ENCODE peak calls at places on chromosomes 13 and 19, in four cellular contexts. A is uterus, W is PC-3, N is K562. F is an unnamed sample.

GRCh38 chr19:46875234-46875633 is 14.4 kb downstream of the ARHGAP35 start:
- DNase-seq in W (no peak), A (no peak), N (no peak), F (no peak)

GRCh38 chr13:83297591-83298305 is 584.5 kb downstream of the SLITRK1 start:
- DNase-seq in W (no peak), N (no peak), A (no peak), F (no peak)

GRCh38 chr13:44169018-44169909 is 204.4 kb upstream of the SERP2 start:
- DNase-seq in N (no peak), W (no peak), A (no peak), F (no peak)

GRCh38 chr13:105462981-105463380 is 1072.5 kb downstream of the EFNB2 start:
- DNase-seq in N (no peak), A (no peak), W (peak; percentile 32), F (no peak)

GRCh38 chr19:8884416-8884815 is 52.2 kb downstream of the MBD3L1 start:
- DNase-seq in A (no peak), W (no peak), N (no peak), F (no peak)

GRCh38 chr13:112968910-112969691 is at the start of gene MCF2L:
- DNase-seq in W (peak; percentile 45), N (peak; percentile 11), A (no peak), F (peak; percentile 64)

GRCh38 chr19:27986299-27986698 is 1226.7 kb downstream of the UQCRFS1 start:
- DNase-seq in N (no peak), A (no peak), W (no peak), F (no peak)

GRCh38 chr19:48921721-48922500 is 11.6 kb upstream of the DHDH start:
- DNase-seq in A (no peak), N (no peak), W (no peak), F (no peak)

GRCh38 chr19:47190167-47190727 is 40.8 kb downstream of the BBC3 start:
- DNase-seq in A (peak; percentile 47), W (peak; percentile 49), N (peak; percentile 37), F (peak; percentile 73)

GRCh38 chr19:44356383-44357111 is at the start of gene ZNF112:
- DNase-seq in A (peak; percentile 89), W (peak; percentile 92), N (peak; percentile 51), F (peak; percentile 87)

GRCh38 chr13:36163809-36164308 is 32.7 kb upstream of the DCLK1 start:
- DNase-seq in A (peak; percentile 33), W (peak; percentile 18), N (no peak), F (no peak)

GRCh38 chr13:79966039-79966438 is 374.9 kb downstream of the SPRY2 start:
- DNase-seq in N (no peak), A (no peak), W (no peak), F (no peak)

GRCh38 chr13:82458169-82458568 is 1424.1 kb downstream of the SLITRK1 start:
- DNase-seq in W (no peak), A (no peak), N (no peak), F (no peak)

GRCh38 chr19:8017808-8018207 is 12.4 kb upstream of the ELAVL1 start:
- DNase-seq in W (no peak), N (peak; percentile 57), A (no peak), F (peak; percentile 63)

GRCh38 chr13:111492341-111492945 is 172.0 kb downstream of the TEX29 start:
- DNase-seq in A (no peak), W (no peak), N (no peak), F (no peak)

GRCh38 chr13:33870046-33870668 is 52.2 kb downstream of the RFC3 start:
- DNase-seq in W (no peak), A (no peak), N (no peak), F (no peak)

DNA sequence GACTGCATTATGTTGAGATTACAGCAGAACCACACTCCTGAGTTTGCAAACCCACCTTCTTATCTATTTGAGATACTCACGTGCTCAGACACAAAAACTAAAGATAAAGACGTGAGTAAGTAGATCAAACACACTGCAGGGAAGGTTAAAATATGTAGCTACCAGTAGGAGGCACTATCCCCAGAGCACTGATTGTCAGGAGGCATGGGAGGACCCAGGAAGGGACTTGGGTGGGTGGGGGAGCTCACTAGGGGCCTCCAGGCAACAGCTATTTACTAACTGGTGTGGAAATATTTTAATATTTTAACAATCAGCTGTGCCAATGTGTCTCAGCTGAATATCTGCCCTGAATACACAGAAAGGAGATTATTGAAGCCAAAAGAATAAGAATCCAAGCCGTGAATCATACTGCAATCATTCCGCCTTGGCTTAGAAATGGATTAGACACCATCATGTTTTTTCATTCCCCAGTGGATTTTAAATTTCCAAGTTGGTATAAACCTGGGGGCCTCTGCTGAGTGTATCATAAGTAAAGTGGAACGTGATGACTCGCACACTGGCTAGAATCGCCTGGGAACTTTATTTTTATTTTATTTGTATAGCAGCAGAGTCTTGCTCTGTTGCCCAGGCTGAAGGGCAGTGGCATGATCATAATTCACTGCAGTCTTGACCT is 73.2 kb upstream of the CACNA1A start:
- DNase-seq in A (no peak), W (peak; percentile 32), N (peak; percentile 36), F (no peak)
- TF ChIP-seq CTCF in A (no peak), W (peak; percentile 49), N (no peak), F (no peak)

DNA sequence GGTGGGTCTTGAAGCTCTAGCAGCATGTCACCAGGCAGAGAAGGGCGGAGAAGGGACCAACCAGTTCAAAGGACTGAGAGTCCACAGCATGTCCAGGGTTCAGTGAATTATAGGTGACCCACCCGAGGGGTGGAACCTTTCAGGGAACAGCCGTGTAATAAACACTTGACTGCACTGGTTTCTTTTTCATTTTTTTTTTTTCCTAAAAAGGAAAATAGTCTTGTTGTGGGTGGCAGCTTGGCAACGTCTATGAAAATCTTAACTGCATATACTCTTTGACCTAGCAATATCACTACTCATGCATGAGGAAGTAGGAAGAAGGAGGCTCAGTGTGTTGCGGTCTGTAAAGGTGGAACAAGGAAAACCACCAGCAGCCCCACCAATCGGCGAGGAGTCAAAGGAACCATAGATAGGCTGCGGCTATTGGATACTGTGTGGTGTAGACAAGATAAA is 13.0 kb upstream of the MYH14 start:
- DNase-seq in N (no peak), W (no peak), A (no peak), F (peak; percentile 87)
- H3K4me3 ChIP-seq in N (no peak overlapping the region), W (no peak overlapping the region), A (no peak overlapping the region), F (no peak overlapping the region)

DNA sequence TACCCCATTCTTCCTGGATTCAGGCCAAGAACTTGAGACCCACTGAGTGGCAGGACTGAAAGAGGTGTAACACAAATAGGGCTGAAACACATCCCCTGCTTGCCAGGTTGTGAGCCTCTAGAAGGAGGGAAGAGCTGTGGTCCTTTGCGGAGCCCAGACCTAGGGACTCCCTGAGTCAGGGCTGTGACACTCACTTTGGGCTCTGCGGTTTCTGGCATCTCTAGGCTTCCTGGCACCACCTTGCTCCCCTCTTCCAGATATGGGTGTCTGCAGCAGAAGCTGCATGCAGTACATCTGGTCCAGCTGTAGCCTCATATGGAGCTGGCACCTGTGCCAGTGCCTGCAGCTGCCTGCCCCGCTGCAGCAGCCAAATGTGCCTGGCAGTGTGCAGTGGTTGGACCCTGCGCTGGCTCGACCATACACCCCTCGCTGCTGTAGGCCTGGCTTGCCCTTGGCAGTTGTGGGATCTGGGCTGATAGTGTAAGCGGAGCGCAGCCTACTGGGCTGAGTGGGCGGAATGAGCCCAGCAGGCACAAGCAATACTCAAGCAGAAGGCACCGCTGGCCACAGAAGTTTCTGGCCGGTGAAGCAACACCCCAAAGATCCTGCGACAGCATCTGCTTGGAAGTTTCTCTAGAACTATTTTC is 290.4 kb downstream of the SLITRK6 start:
- DNase-seq in A (no peak), N (no peak), W (no peak), F (no peak)
- TF ChIP-seq CTCF in A (no peak), N (no peak), W (no peak), F (no peak)

GRCh38 chr19:40604647-40605200 is 3.6 kb downstream of the LTBP4 start:
- DNase-seq in W (peak; percentile 42), N (peak; percentile 40), A (no peak), F (peak; percentile 76)
- H3K4me3 ChIP-seq in W (peak overlapping the region; percentile 71), N (peak overlapping the region; percentile 38), A (peak overlapping the region; percentile 26), F (no peak overlapping the region)

DNA sequence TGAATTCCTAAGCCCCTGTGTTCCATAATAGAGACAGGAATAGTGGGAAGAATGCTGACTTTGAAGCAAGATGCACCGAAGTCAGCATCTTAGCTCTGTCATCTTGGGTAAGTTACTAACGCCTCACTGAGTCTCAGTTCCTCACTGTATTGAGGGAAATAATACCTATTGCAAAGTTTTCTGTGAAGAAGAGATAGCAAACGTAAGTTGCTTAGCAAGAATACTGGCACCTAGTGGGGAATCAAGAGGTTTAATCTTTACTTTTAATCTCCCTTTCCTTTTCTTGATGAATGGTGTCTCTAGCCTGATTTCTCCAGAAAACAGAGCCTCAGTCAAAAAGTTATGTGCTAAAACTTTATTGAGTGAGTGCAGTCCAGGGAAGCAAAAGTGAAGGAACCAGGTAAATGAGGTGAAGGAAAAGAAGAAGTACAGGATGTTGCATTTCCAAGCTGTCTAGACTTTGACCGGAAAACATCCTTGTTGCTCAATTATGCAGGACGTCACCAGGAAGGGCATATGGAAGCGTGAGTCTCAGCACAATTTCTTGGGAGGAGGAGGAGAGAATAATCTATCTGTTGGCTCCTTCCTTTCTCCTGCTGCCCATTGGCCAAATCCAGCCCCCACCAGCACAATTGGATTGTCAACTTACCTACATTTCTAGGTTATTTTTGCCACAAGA is 210.0 kb downstream of the B3GLCT start:
- DNase-seq in A (no peak), W (peak; percentile 11), N (no peak), F (no peak)
- TF ChIP-seq CTCF in A (no peak), W (peak; percentile 49), N (no peak), F (no peak)

F was measured in mucosa of descending colon.